ENCODE peak calls at places on chromosome 14, in four cellular contexts. X is SK-MEL-5, J is adrenal gland, K is M059J. B is an unnamed sample.

GRCh38 chr14:65169351-65169750 is 67.0 kb upstream of the MAX start:
- DNase-seq in X (peak), J (no peak), K (peak), B (no peak)

GRCh38 chr14:68495101-68495637 is 297.7 kb downstream of the ZFP36L1 start:
- DNase-seq in X (no peak), J (peak), K (no peak), B (peak)

GRCh38 chr14:105069887-105070759 is 4.9 kb upstream of the GPR132 start:
- DNase-seq in X (no peak), J (peak), K (no peak), B (no peak)

GRCh38 chr14:105088812-105089745 is 23.8 kb upstream of the GPR132 start:
- DNase-seq in X (no peak), J (no peak), K (no peak), B (no peak)

GRCh38 chr14:92582706-92583452 is 69.3 kb downstream of the RIN3 start:
- DNase-seq in X (no peak), J (no peak), K (no peak), B (no peak)

GRCh38 chr14:80872645-80873044 is 68.9 kb downstream of the CEP128 start:
- DNase-seq in X (no peak), J (no peak), K (no peak), B (no peak)

GRCh38 chr14:57502581-57503254 is 9.1 kb upstream of the CCDC198 start:
- DNase-seq in X (no peak), J (no peak), K (no peak), B (peak)

GRCh38 chr14:105862581-105863239 is 336.3 kb downstream of the TMEM121 start:
- DNase-seq in X (no peak), J (peak), K (no peak), B (no peak)

GRCh38 chr14:70317969-70318634 is 41.4 kb downstream of the COX16 start:
- DNase-seq in X (peak), J (peak), K (peak), B (peak)

GRCh38 chr14:76936483-76936882 is 92.0 kb downstream of the IRF2BPL start:
- DNase-seq in X (no peak), J (peak), K (no peak), B (no peak)

GRCh38 chr14:77562681-77563080 is 53.8 kb downstream of the SPTLC2 start:
- DNase-seq in X (no peak), J (no peak), K (peak), B (no peak)

GRCh38 chr14:81166126-81166525 is 54.6 kb downstream of the GTF2A1 start:
- DNase-seq in X (peak), J (no peak), K (no peak), B (peak)

GRCh38 chr14:103140316-103141109 is 17.3 kb downstream of the TNFAIP2 start:
- DNase-seq in X (peak), J (no peak), K (peak), B (peak)

GRCh38 chr14:98444077-98444476 is 827.9 kb downstream of the BCL11B start:
- DNase-seq in X (no peak), J (no peak), K (no peak), B (no peak)

GRCh38 chr14:103006991-103007520 is 50.3 kb downstream of the CDC42BPB start:
- DNase-seq in X (no peak), J (no peak), K (no peak), B (no peak)

GRCh38 chr14:65840118-65840751 is 427.7 kb downstream of the FUT8 start:
- DNase-seq in X (no peak), J (no peak), K (no peak), B (no peak)

GRCh38 chr14:41498959-41499358 is 107.7 kb upstream of the LRFN5 start:
- DNase-seq in X (no peak), J (no peak), K (no peak), B (no peak)

GRCh38 chr14:34857689-34858449 is 17.3 kb downstream of the BAZ1A start:
- DNase-seq in X (no peak), J (no peak), K (no peak), B (no peak)

GRCh38 chr14:36773136-36773540 is 111.5 kb downstream of the PAX9 start:
- DNase-seq in X (peak), J (no peak), K (peak), B (no peak)

GRCh38 chr14:77965919-77966435 is 166.1 kb downstream of the ADCK1 start:
- DNase-seq in X (no peak), J (peak), K (peak), B (peak)

GRCh38 chr14:77926942-77927341 is 127.0 kb downstream of the ADCK1 start:
- DNase-seq in X (no peak), J (no peak), K (no peak), B (no peak)

GRCh38 chr14:101402936-101403660 is 158.2 kb upstream of the DIO3 start:
- DNase-seq in X (no peak), J (no peak), K (no peak), B (no peak)

GRCh38 chr14:105273062-105273461 is 24.7 kb downstream of the BTBD6 start:
- DNase-seq in X (no peak), J (no peak), K (no peak), B (peak)

GRCh38 chr14:22276913-22277816 is 311.9 kb downstream of the DAD1 start:
- DNase-seq in X (peak), J (no peak), K (no peak), B (no peak)

GRCh38 chr14:98826618-98827017 is 445.4 kb downstream of the BCL11B start:
- DNase-seq in X (no peak), J (no peak), K (peak), B (peak)

GRCh38 chr14:50955373-50956043 is 11.2 kb upstream of the PYGL start:
- DNase-seq in X (peak), J (peak), K (peak), B (peak)